ENCODE peak calls at places on chromosomes 4 and X, in six cellular contexts. C is mucosa of descending colon, Y is astrocyte, M is cardiac muscle cell, X is fibroblast of pulmonary artery, G is endodermal cell. P is an unnamed sample.

GRCh38 chrX:51893931-51894696 is 691 bp downstream of the MAGED1 start:
- DNase-seq in X (peak; percentile 41), M (peak; percentile 61), C (peak; percentile 34), G (peak; percentile 67), Y (no peak), P (no peak)

GRCh38 chr4:118018381-118018780 is 15.9 kb upstream of the NDST3 start:
- DNase-seq in C (no peak), M (no peak), Y (no peak), G (no peak), X (no peak), P (no peak)

GRCh38 chrX:119402588-119402987 is 3.5 kb downstream of the SLC25A43 start:
- DNase-seq in X (no peak), C (no peak), Y (no peak), M (no peak), G (no peak), P (no peak)

GRCh38 chr4:104494822-104495559 is at the start of gene CXXC4:
- DNase-seq in X (peak; percentile 45), Y (peak; percentile 74), C (peak; percentile 71), G (peak; percentile 92), M (peak; percentile 72), P (peak; percentile 95)

GRCh38 chr4:24104173-24104572 is 214.3 kb upstream of the PPARGC1A start:
- DNase-seq in Y (peak; percentile 56), G (no peak), X (peak; percentile 32), C (peak; percentile 27), M (peak; percentile 73), P (no peak)

GRCh38 chrX:71315917-71316316 is 14.4 kb downstream of the ITGB1BP2 start:
- DNase-seq in Y (peak; percentile 83), X (peak; percentile 47), M (peak; percentile 62), C (no peak), G (no peak), P (no peak)

GRCh38 chr4:2950221-2950989 is 12.8 kb downstream of the NOP14 start:
- DNase-seq in G (no peak), C (no peak), X (peak; percentile 37), Y (no peak), M (no peak), P (no peak)

GRCh38 chr4:105146286-105147219 is at the start of gene TET2:
- DNase-seq in M (peak; percentile 91), Y (peak; percentile 78), G (peak; percentile 81), X (peak; percentile 90), C (peak; percentile 85), P (peak; percentile 80)

GRCh38 chr4:170248576-170248975 is 158.8 kb upstream of the AADAT start:
- DNase-seq in Y (peak; percentile 20), M (no peak), G (no peak), C (no peak), X (no peak), P (no peak)

GRCh38 chrX:153662266-153662665 is 11.3 kb downstream of the PNCK start:
- DNase-seq in G (peak; percentile 91), M (peak; percentile 33), C (peak; percentile 82), X (peak; percentile 35), Y (no peak), P (no peak)

GRCh38 chrX:49919617-49920016 is 2.8 kb upstream of the CLCN5 start:
- DNase-seq in G (peak; percentile 63), M (peak; percentile 89), X (peak; percentile 89), Y (peak; percentile 27), C (peak; percentile 33), P (peak; percentile 30)

GRCh38 chr4:156294577-156294976 is 340.9 kb upstream of the CTSO start:
- DNase-seq in M (peak; percentile 94), Y (peak; percentile 94), G (peak; percentile 53), C (peak; percentile 3), X (peak; percentile 93), P (peak; percentile 11)

GRCh38 chr4:1639299-1639868 is 44.7 kb downstream of the FAM53A start:
- DNase-seq in C (no peak), Y (no peak), X (no peak), G (no peak), M (no peak), P (no peak)

GRCh38 chr4:90145331-90145730 is 18.1 kb downstream of the CCSER1 start:
- DNase-seq in Y (no peak), M (no peak), G (no peak), X (no peak), C (no peak), P (no peak)

GRCh38 chr4:109214622-109215350 is 87.7 kb downstream of the COL25A1 start:
- DNase-seq in X (peak; percentile 23), Y (peak; percentile 47), G (no peak), M (peak; percentile 4), C (no peak), P (no peak)

GRCh38 chr4:47668810-47669408 is 169.0 kb downstream of the CORIN start:
- DNase-seq in C (peak; percentile 45), X (peak; percentile 76), G (no peak), M (peak; percentile 72), Y (peak; percentile 36), P (peak; percentile 16)

GRCh38 chrX:47576021-47576898 is 6.0 kb upstream of the TIMP1 start:
- DNase-seq in X (no peak), C (no peak), Y (no peak), M (no peak), G (no peak), P (no peak)

GRCh38 chrX:47573334-47574095 is 8.7 kb upstream of the TIMP1 start:
- DNase-seq in Y (peak; percentile 58), M (peak; percentile 84), G (peak; percentile 92), C (peak; percentile 42), X (peak; percentile 84), P (no peak)

GRCh38 chrX:47574096-47574553 is 8.1 kb upstream of the TIMP1 start:
- DNase-seq in M (no peak), X (no peak), Y (no peak), C (no peak), G (no peak), P (no peak)

GRCh38 chrX:47572773-47573333 is 9.4 kb upstream of the TIMP1 start:
- DNase-seq in G (no peak), M (no peak), X (no peak), C (no peak), Y (no peak), P (no peak)

GRCh38 chrX:47574609-47575325 is 7.5 kb upstream of the TIMP1 start:
- DNase-seq in X (no peak), C (no peak), Y (no peak), G (peak; percentile 70), M (no peak), P (no peak)
- H3K4me3 ChIP-seq in X (peak overlapping the region; percentile 17), C (no peak overlapping the region), Y (no peak overlapping the region), G (no peak overlapping the region), M (peak overlapping the region; percentile 22), P (no peak overlapping the region)

DNA sequence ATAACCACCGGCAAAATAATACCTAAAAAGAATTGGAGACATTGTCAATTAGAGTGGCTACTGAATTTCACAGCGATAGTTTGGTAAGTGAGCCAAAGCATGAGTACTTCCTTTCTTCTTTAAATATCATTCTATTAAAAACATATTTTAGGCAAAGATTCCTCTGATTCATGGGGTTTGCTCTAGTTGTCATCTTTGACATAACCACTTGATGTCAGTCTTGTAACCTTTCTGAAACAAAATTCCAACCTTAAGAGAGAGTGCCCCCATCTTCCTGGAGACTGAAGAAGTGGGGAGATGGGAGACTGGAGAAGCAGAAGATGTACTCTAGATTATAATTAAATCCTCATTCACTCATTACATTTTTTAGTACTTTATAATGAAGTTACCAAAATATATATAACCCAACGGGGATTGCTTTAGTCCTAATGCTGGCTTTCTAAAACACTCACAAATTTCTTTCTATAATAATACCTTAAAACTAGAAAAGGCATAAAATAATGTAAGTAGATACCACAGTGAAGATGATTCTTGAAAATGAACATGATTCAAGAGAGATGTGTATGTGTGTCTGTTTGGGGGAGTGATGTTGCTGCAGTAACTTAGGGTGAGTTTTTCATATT is 96.4 kb downstream of the EMCN start:
- DNase-seq in G (no peak), Y (peak; percentile 21), M (peak; percentile 57), C (no peak), X (peak; percentile 77), P (no peak)
- TF ChIP-seq CTCF in G (peak; percentile 77), Y (peak; percentile 55), M (peak; percentile 52), C (no peak), X (peak; percentile 68), P (peak; percentile 40)

GRCh38 chr4:80171251-80171650 is 26.1 kb upstream of the PRDM8 start:
- DNase-seq in G (no peak), M (peak; percentile 76), X (peak; percentile 58), C (no peak), Y (peak; percentile 71), P (no peak)
- H3K4me3 ChIP-seq in G (no peak overlapping the region), M (no peak overlapping the region), X (no peak overlapping the region), C (no peak overlapping the region), Y (no peak overlapping the region), P (no peak overlapping the region)

DNA sequence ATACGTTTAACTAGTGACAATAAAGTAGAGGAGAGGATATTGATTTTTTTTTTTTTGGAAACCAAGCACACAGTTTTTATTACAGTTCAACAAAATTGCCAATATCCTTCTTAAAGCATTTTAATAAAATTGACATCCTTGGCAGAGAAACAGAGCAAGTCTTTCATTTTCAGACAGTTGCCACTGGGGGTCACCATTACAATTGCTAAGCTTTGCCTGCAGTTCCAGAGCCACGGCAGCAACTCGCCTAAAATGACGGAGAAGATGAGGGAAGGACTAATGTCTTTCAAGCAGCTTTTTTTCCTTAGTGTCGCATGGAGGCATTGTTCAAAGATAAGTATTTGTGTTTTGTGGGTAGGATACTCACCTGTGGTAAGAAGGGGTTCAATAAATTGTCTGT is 507.8 kb upstream of the ARX start:
- DNase-seq in M (peak; percentile 71), G (peak; percentile 74), X (peak; percentile 75), Y (no peak), C (peak; percentile 1), P (peak; percentile 42)
- TF ChIP-seq CTCF in M (peak; percentile 40), G (peak; percentile 72), X (peak; percentile 45), Y (peak; percentile 39), C (no peak), P (peak; percentile 55)